ENCODE peak calls at places on chromosomes 12 and 14, in six cellular contexts. I is suprapubic skin, M is mammary epithelial cell, T is aorta, S is cardiac muscle cell, W is vagina. Q is an unnamed sample.
A peak's percentile ranks its signal among the peaks of the same experiment; 100 is the strongest.

GRCh38 chr14:99872786-99873440 is 79.7 kb downstream of the EML1 start:
- DNase-seq in I (no peak), M (no peak), T (no peak), S (no peak), W (no peak), Q (no peak)

GRCh38 chr12:2283480-2283879 is 230.7 kb downstream of the CACNA1C start:
- DNase-seq in I (no peak), M (no peak), T (no peak), S (no peak), W (no peak), Q (no peak)

GRCh38 chr14:22508662-22509035 is 80.4 kb downstream of the DAD1 start:
- DNase-seq in I (no peak), M (no peak), T (no peak), S (no peak), W (no peak), Q (no peak)

GRCh38 chr12:106288510-106289195 is 13.9 kb upstream of the TCP11L2 start:
- DNase-seq in I (no peak), M (peak; percentile 93), T (no peak), S (no peak), W (no peak), Q (no peak)

GRCh38 chr12:22709292-22709691 is 84.3 kb downstream of the ETNK1 start:
- DNase-seq in I (no peak), M (peak; percentile 24), T (no peak), S (peak; percentile 52), W (no peak), Q (no peak)

GRCh38 chr12:30967026-30967425 is 40.5 kb downstream of the TSPAN11 start:
- DNase-seq in I (no peak), M (no peak), T (no peak), S (no peak), W (no peak), Q (no peak)

GRCh38 chr12:106445053-106445452 is 87.5 kb downstream of the POLR3B start:
- DNase-seq in I (no peak), M (no peak), T (no peak), S (no peak), W (no peak), Q (no peak)

GRCh38 chr14:96080571-96080970 is 41.4 kb downstream of the C14orf132 start:
- DNase-seq in I (no peak), M (no peak), T (no peak), S (no peak), W (no peak), Q (no peak)

GRCh38 chr14:68978550-68978911 is 571 bp downstream of the ACTN1 start:
- DNase-seq in I (peak; percentile 86), M (peak; percentile 43), T (peak; percentile 72), S (peak; percentile 86), W (no peak), Q (peak; percentile 62)

GRCh38 chr12:56839489-56840442 is 76.6 kb downstream of the HSD17B6 start:
- DNase-seq in I (no peak), M (peak; percentile 56), T (peak; percentile 70), S (peak; percentile 67), W (no peak), Q (peak; percentile 4)

GRCh38 chr14:36477266-36477665 is 42.8 kb downstream of the NKX2-1 start:
- DNase-seq in I (no peak), M (peak; percentile 49), T (no peak), S (no peak), W (no peak), Q (no peak)

GRCh38 chr14:87600236-87600635 is 392.7 kb downstream of the GALC start:
- DNase-seq in I (no peak), M (no peak), T (no peak), S (no peak), W (no peak), Q (no peak)

GRCh38 chr12:1552978-1553471 is 41.4 kb downstream of the FBXL14 start:
- DNase-seq in I (no peak), M (no peak), T (no peak), S (no peak), W (no peak), Q (no peak)

GRCh38 chr12:1162083-1162760 is 171.2 kb downstream of the ERC1 start:
- DNase-seq in I (no peak), M (no peak), T (no peak), S (no peak), W (no peak), Q (no peak)

GRCh38 chr14:60905930-60906329 is 74.9 kb downstream of the TRMT5 start:
- DNase-seq in I (no peak), M (no peak), T (no peak), S (no peak), W (no peak), Q (no peak)

GRCh38 chr12:54019924-54020586 is 8.2 kb upstream of the HOXC6 start:
- DNase-seq in I (no peak), M (peak; percentile 17), T (peak; percentile 68), S (peak; percentile 63), W (no peak), Q (no peak)

GRCh38 chr14:72716471-72716870 is 177.4 kb downstream of the DPF3 start:
- DNase-seq in I (no peak), M (no peak), T (no peak), S (no peak), W (no peak), Q (no peak)

GRCh38 chr14:85416771-85417170 is 113.2 kb upstream of the FLRT2 start:
- DNase-seq in I (no peak), M (peak; percentile 88), T (no peak), S (no peak), W (no peak), Q (no peak)

GRCh38 chr14:88421286-88421685 is 35.8 kb downstream of the SPATA7 start:
- DNase-seq in I (no peak), M (no peak), T (no peak), S (no peak), W (no peak), Q (no peak)

DNA sequence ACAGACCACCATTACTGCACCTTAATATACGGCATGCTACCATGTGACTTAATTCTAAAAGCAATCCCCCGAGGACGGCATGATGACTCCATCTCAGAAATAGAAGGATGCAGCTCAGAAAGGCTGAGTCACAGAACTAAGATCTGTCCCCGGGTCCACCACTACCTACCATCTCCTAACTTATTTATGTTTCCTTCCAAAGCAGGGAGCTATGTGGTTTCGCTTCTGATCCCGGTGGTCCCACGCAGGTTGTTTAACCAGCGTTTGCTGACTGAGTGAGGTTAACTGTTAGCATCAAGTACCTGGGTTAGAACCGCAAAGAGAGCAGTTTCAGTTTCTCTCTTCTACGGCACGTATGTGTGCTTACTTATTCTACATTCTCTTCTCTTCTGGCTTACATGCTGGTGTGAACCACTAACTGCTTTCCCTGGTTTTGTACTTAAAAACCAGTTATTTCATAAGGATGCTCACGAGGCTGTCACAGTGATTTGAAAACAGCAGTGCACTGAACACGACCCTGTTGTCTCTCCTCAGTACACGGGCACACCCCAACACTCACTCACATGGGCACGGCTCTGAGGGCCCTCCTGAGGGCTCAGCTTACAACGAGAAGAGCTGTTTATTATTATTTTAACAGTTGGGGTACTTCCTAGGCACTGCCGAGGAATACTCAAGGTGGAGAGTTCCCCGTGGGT is 66.7 kb downstream of the CCDC88C start:
- DNase-seq in I (no peak), M (no peak), T (peak; percentile 31), S (no peak), W (no peak), Q (peak; percentile 80)
- H3K4me1 ChIP-seq in I (peaks cover 16% of the 10 kb centered on the region), M (no peaks in the 10 kb centered on the region), T (no peaks in the 10 kb centered on the region), S (no peaks in the 10 kb centered on the region), W (peaks cover 38% of the 10 kb centered on the region), Q (peaks cover 86% of the 10 kb centered on the region)

GRCh38 chr12:118357327-118358007 is 15.2 kb downstream of the TAOK3 start:
- DNase-seq in I (no peak), M (peak; percentile 54), T (no peak), S (no peak), W (no peak), Q (peak; percentile 24)
- H3K4me3 ChIP-seq in I (no peak overlapping the region), M (no peak overlapping the region), T (no peak overlapping the region), S (no peak overlapping the region), W (no peak overlapping the region), Q (peak overlapping the region; percentile 4)

GRCh38 chr14:71115306-71115705 is 208.0 kb downstream of the PCNX1 start:
- DNase-seq in I (no peak), M (peak; percentile 30), T (no peak), S (no peak), W (no peak), Q (no peak)
- H3K4me1 ChIP-seq in I (peaks cover 5% of the 10 kb centered on the region), M (peaks cover 22% of the 10 kb centered on the region), T (peaks cover 3% of the 10 kb centered on the region), S (no peaks in the 10 kb centered on the region), W (no peaks in the 10 kb centered on the region), Q (no peaks in the 10 kb centered on the region)

GRCh38 chr14:35369701-35370191 is 34.8 kb downstream of the NFKBIA start:
- DNase-seq in I (no peak), M (peak; percentile 94), T (peak; percentile 42), S (no peak), W (no peak), Q (no peak)
- H3K4me3 ChIP-seq in I (no peak overlapping the region), M (no peak overlapping the region), T (no peak overlapping the region), S (no peak overlapping the region), W (no peak overlapping the region), Q (no peak overlapping the region)

DNA sequence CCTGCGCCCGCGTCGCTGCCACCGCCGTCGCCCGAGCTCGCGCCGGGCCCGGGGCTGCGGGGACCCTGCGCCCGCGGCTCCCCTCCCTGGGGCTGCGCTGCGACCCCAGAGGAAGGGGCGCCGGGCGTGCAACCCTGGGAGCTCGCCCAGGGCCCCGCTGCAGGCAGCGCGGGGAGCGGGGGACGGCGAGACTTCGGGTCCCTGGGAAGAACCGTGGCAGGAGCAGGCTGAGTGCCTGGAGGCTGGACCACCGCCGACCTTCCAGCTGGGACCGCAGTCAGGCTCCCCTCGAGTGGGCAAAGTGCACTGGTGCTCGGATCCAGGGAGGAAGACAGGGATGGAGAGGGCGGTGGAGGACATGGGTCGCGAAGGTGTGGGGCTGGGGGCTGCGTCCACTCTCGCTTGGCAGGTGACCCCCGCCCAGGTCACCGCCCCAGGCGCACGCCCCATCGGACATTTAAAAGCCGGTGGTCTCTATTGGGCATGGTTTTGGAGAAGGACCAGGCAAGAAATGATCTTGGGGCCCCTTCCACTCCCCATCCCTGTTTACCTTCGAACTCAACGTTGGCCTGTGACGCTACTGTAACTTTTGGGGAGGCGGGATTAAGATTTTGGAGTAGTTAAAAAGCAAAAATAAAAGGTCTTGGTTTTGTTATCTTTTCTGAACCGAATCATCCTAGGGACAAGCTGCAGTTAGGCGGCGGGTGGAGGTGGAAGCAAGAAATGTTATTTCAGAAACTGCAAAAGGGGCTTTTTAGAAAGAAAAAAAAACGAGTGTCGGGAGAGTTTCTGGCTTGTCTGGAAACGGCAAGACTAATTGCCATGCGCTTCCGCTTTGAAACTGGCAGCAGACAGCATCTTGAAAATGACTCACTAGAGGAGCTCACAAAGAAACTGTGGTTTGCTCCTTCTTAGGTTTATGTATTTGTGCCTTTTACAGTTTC is 998 bp downstream of the ELK3 start:
- DNase-seq in I (no peak), M (peak; percentile 84), T (peak; percentile 80), S (peak; percentile 57), W (no peak), Q (peak; percentile 63)
- H3K4me1 ChIP-seq in I (peaks cover 39% of the 10 kb centered on the region), M (peaks cover 29% of the 10 kb centered on the region), T (peaks cover 4% of the 10 kb centered on the region), S (no peaks in the 10 kb centered on the region), W (peaks cover 49% of the 10 kb centered on the region), Q (peaks cover 34% of the 10 kb centered on the region)

GRCh38 chr12:98745578-98746391 is 100.7 kb downstream of the APAF1 start:
- DNase-seq in I (no peak), M (no peak), T (no peak), S (peak; percentile 19), W (no peak), Q (peak; percentile 7)
- H3K4me3 ChIP-seq in I (peak overlapping the region; percentile 59), M (peak overlapping the region; percentile 22), T (no peak overlapping the region), S (peak overlapping the region; percentile 21), W (peak overlapping the region; percentile 49), Q (peak overlapping the region; percentile 40)

DNA sequence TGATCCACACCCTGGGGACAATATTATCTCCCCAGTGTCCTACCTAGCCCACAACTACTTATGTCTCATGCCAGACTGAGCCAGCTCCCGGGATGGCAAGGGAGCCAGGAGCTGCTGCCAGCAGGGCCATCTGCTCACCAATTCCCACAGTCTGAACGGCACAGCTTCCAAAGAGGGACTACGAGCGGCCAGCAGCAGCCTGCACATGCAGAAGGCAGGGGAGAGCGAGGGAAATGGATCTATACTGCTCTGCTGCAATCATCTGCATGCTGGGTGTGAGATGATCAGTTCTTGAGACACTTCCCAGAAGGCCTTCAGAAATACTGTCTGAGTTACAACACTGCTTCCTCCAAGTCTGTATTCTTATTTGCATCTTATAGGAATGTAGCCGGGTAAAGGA is 11.1 kb downstream of the SSH1 start:
- DNase-seq in I (peak; percentile 61), M (no peak), T (peak; percentile 55), S (no peak), W (no peak), Q (no peak)
- H3K4me1 ChIP-seq in I (peaks cover 32% of the 10 kb centered on the region), M (peaks cover 19% of the 10 kb centered on the region), T (no peaks in the 10 kb centered on the region), S (no peaks in the 10 kb centered on the region), W (peaks cover 64% of the 10 kb centered on the region), Q (no peaks in the 10 kb centered on the region)

Q was measured in CD8-positive, alpha-beta memory T cell.